ENCODE peak calls at places on chromosomes 11 and 22, in ten cellular contexts. S, E, G, I, C, N, J, H, B and W are unnamed samples.

GRCh38 chr22:42743501-42743991 is 22.9 kb upstream of the A4GALT start:
- DNase-seq in S (no peak), N (no peak), H (no peak), C (peak; percentile 95), J (peak; percentile 58), I (peak; percentile 94), B (peak; percentile 48), G (peak; percentile 94), E (no peak), W (peak; percentile 91)

GRCh38 chr11:113384551-113384950 is 3.0 kb upstream of the ANKK1 start:
- DNase-seq in B (no peak), I (no peak), C (no peak), E (peak; percentile 17), S (no peak), H (peak; percentile 96), J (no peak), N (peak; percentile 26), G (peak; percentile 91), W (peak; percentile 98)

GRCh38 chr11:47797633-47798032 is 30.5 kb upstream of the FNBP4 start:
- DNase-seq in S (no peak), G (peak; percentile 86), N (no peak), H (peak; percentile 89), B (no peak), C (no peak), I (no peak), J (no peak), E (no peak), W (peak; percentile 40)

GRCh38 chr11:64801591-64802369 is 1.2 kb downstream of the MAP4K2 start:
- DNase-seq in E (no peak), N (peak; percentile 20), C (no peak), G (no peak), H (no peak), J (no peak), I (no peak), B (no peak), S (no peak), W (no peak)

GRCh38 chr11:24412722-24413121 is 84.1 kb upstream of the LUZP2 start:
- DNase-seq in B (no peak), G (no peak), H (no peak), C (no peak), I (no peak), J (no peak), N (no peak), S (no peak), E (peak; percentile 4), W (no peak)

GRCh38 chr11:100602716-100603115 is 84.4 kb upstream of the ARHGAP42 start:
- DNase-seq in E (no peak), N (no peak), I (no peak), B (no peak), S (no peak), J (no peak), H (no peak), G (peak; percentile 21), C (no peak), W (no peak)

GRCh38 chr11:134599180-134599810 is 187.3 kb upstream of the B3GAT1 start:
- DNase-seq in I (no peak), J (no peak), B (no peak), C (no peak), E (no peak), H (no peak), N (peak; percentile 26), G (no peak), S (no peak), W (no peak)

GRCh38 chr11:122807731-122808485 is 30.4 kb upstream of the CRTAM start:
- DNase-seq in I (no peak), C (no peak), N (no peak), H (peak; percentile 49), G (peak; percentile 57), S (no peak), E (no peak), B (no peak), J (no peak), W (no peak)

GRCh38 chr11:119222308-119222707 is 16.2 kb downstream of the CBL start:
- DNase-seq in C (no peak), I (no peak), B (no peak), H (peak; percentile 81), N (no peak), J (no peak), E (no peak), G (peak; percentile 69), S (no peak), W (no peak)

GRCh38 chr22:43197271-43197941 is 10.5 kb upstream of the TTLL12 start:
- DNase-seq in E (no peak), H (no peak), G (no peak), S (no peak), N (no peak), B (no peak), J (no peak), C (no peak), I (no peak), W (no peak)

GRCh38 chr22:43501951-43502874 is 90.4 kb downstream of the MPPED1 start:
- DNase-seq in E (no peak), S (no peak), C (no peak), J (no peak), G (no peak), H (no peak), N (no peak), B (no peak), I (no peak), W (no peak)

DNA sequence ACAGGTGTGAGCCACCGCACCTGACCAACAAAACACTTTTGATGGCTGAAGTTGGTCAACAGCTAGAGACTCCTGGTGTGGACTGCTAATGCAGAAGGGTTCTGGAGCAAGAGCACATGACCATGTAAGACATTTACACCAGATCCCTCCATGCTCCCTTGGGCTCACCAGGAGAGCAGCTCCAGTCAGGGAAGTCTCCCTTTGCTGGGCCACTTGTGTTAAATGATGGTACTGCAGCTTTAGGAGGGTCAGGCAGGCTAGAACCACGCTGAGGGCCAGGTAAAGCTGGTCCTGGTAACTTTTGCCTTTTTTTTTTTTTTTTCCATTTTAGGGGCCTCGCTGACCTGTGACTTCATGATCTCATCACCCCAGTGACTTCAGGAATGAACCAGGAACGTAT is 146.4 kb downstream of the FBXO7 start:
- DNase-seq in C (no peak), S (no peak), G (no peak), B (peak; percentile 47), N (no peak), E (no peak), I (no peak), J (no peak), H (no peak), W (no peak)
- TF ChIP-seq CTCF in C (no peak), S (no peak), G (no peak), B (no peak), N (peak; percentile 34), E (no peak), I (no peak), J (no peak), H (no peak), W (no peak)

GRCh38 chr11:19367051-19367709 is 126.4 kb upstream of the E2F8 start:
- DNase-seq in E (no peak), J (no peak), C (no peak), I (no peak), G (peak; percentile 97), S (no peak), B (no peak), N (no peak), H (peak; percentile 85), W (peak; percentile 33)

GRCh38 chr11:19368726-19369364 is 128.1 kb upstream of the E2F8 start:
- DNase-seq in H (no peak), E (no peak), G (peak; percentile 97), B (no peak), J (no peak), I (no peak), N (no peak), S (no peak), C (no peak), W (no peak)

GRCh38 chr11:19370100-19370861 is 129.5 kb upstream of the E2F8 start:
- DNase-seq in B (no peak), I (peak; percentile 59), N (no peak), H (peak; percentile 31), G (peak; percentile 96), E (no peak), J (no peak), S (no peak), C (no peak), W (peak; percentile 62)

GRCh38 chr11:19374189-19374588 is 133.4 kb upstream of the E2F8 start:
- DNase-seq in C (no peak), J (no peak), E (no peak), N (no peak), H (peak; percentile 96), G (peak; percentile 100), S (no peak), I (no peak), B (no peak), W (peak; percentile 92)

DNA sequence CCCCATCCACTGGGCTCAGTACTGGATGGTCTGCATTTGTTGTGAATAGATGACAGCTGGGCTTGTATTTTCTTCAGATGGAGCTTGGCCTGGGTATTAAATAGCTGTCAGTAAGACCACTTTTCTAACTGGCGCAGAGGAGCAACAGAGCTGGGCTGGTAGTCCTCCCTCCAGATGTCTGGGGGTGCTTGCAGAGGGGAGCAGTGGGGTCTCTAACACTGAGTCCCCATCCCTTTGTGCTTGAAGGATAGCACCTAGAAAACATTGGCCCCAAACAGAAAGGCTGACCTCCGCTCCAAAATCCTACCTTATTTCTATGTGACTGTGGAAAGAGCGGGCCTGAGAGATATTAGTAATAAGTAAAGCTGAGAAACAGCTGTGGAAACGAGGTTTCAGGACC is 131.6 kb upstream of the E2F8 start:
- DNase-seq in S (no peak), H (no peak), C (no peak), N (no peak), I (no peak), G (no peak), E (no peak), B (no peak), J (no peak), W (no peak)
- TF ChIP-seq CTCF in S (no peak), H (no peak), C (no peak), N (no peak), I (no peak), G (no peak), E (no peak), B (no peak), J (no peak), W (no peak)

GRCh38 chr11:68950268-68950667 is 30.5 kb downstream of the MRGPRD start:
- DNase-seq in H (no peak), C (no peak), I (no peak), G (peak; percentile 17), J (no peak), N (peak; percentile 66), S (peak; percentile 16), E (peak; percentile 30), B (peak; percentile 85), W (peak; percentile 23)
- TF ChIP-seq CTCF in H (peak; percentile 26), C (peak; percentile 45), I (no peak), G (peak; percentile 31), J (peak; percentile 8), N (peak; percentile 66), S (peak; percentile 53), E (peak; percentile 35), B (peak; percentile 61), W (peak; percentile 17)

DNA sequence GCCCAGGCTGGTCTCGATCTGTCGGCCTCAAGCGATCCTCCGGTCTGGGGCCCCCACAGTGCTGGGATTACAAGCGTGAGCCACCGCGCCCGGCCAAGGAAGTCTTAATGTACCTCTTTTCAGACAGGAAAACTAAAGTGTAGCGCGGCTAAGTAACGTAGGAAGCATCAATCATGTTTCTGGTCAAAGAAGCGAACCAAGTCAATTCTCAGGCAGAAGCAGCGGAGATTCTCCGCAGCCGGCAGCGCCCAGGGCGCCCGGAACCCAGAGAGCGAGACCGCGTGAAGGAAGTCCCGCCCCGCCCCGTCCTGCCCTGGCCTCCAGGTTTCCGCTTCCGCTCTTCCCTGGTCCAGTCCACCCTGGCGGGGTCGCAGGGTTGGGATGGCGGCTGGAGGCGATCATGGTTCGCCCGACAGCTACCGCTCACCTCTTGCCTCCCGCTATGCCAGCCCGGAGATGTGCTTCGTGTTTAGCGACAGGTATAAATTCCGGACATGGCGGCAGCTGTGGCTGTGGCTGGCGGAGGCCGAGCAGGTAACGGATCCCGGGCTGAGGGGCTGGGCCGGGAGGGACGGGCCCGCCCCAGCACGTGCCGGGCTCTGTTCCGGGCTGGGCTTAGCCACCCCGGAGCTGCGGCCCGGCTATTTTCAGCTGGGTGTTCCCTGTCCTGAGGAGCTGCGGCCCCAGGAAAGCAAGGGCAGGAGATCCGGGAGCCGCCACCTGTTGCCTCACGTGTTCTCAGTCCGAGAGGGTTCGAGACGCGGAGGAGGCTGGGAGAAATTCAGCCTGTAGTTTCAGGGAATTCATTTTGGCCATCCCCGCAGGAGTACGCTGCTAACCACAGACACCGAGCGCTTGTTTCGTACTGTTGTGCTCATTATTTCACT is at the start of gene ADSL:
- DNase-seq in S (peak; percentile 86), N (peak; percentile 89), E (peak; percentile 95), H (peak; percentile 79), I (peak; percentile 93), B (peak; percentile 94), C (peak; percentile 95), J (peak; percentile 92), G (peak; percentile 78), W (peak; percentile 86)
- TF ChIP-seq CTCF in S (peak; percentile 19), N (no peak), E (no peak), H (peak; percentile 19), I (no peak), B (no peak), C (no peak), J (no peak), G (no peak), W (no peak)